ENCODE peak calls at places on chromosome 21, in nine cellular contexts. P, J, S, Y, D, V, A, U and Z are unnamed samples.

GRCh38 chr21:34950980-34951379 is 98.1 kb downstream of the RUNX1 start:
- DNase-seq in P (no peak), J (no peak), S (no peak), Y (no peak), D (no peak), V (no peak), A (no peak), U (no peak), Z (no peak)

GRCh38 chr21:42836402-42836666 is 43.0 kb downstream of the WDR4 start:
- DNase-seq in P (no peak), J (no peak), S (no peak), Y (no peak), D (no peak), V (no peak), A (peak; percentile 5), U (no peak), Z (no peak)

GRCh38 chr21:43372663-43373386 is 54.1 kb downstream of the SIK1 start:
- DNase-seq in P (no peak), J (no peak), S (no peak), Y (no peak), D (no peak), V (no peak), A (no peak), U (peak; percentile 44), Z (no peak)

GRCh38 chr21:42646836-42647235 is 6.6 kb upstream of the PDE9A start:
- DNase-seq in P (no peak), J (no peak), S (no peak), Y (no peak), D (no peak), V (no peak), A (no peak), U (no peak), Z (no peak)

GRCh38 chr21:31293986-31294385 is 50.1 kb downstream of the TIAM1 start:
- DNase-seq in P (peak; percentile 53), J (peak; percentile 50), S (no peak), Y (no peak), D (no peak), V (no peak), A (no peak), U (peak; percentile 92), Z (no peak)

GRCh38 chr21:15059397-15059796 is 5.4 kb downstream of the NRIP1 start:
- DNase-seq in P (no peak), J (no peak), S (no peak), Y (no peak), D (no peak), V (no peak), A (no peak), U (no peak), Z (no peak)

GRCh38 chr21:35316933-35317332 is 267.8 kb upstream of the RUNX1 start:
- DNase-seq in P (no peak), J (no peak), S (no peak), Y (no peak), D (no peak), V (no peak), A (no peak), U (peak; percentile 35), Z (no peak)

GRCh38 chr21:45225041-45225740 is 62.5 kb downstream of the POFUT2 start:
- DNase-seq in P (no peak), J (no peak), S (no peak), Y (no peak), D (no peak), V (no peak), A (no peak), U (no peak), Z (no peak)

GRCh38 chr21:22120616-22121266 is 1122.5 kb downstream of the NCAM2 start:
- DNase-seq in P (no peak), J (no peak), S (peak; percentile 4), Y (no peak), D (no peak), V (no peak), A (no peak), U (peak; percentile 10), Z (no peak)

GRCh38 chr21:45990049-45990711 is 8.6 kb downstream of the COL6A1 start:
- DNase-seq in P (no peak), J (no peak), S (no peak), Y (no peak), D (peak; percentile 21), V (no peak), A (no peak), U (no peak), Z (no peak)

GRCh38 chr21:46118871-46119564 is 21.1 kb downstream of the COL6A2 start:
- DNase-seq in P (no peak), J (no peak), S (peak; percentile 2), Y (peak; percentile 2), D (peak; percentile 19), V (no peak), A (no peak), U (no peak), Z (no peak)

GRCh38 chr21:27681841-27682240 is 715.0 kb upstream of the ADAMTS5 start:
- DNase-seq in P (no peak), J (no peak), S (no peak), Y (no peak), D (no peak), V (no peak), A (no peak), U (peak; percentile 46), Z (no peak)

GRCh38 chr21:43658769-43659135 is 536 bp downstream of the HSF2BP start:
- DNase-seq in P (no peak), J (no peak), S (no peak), Y (no peak), D (no peak), V (no peak), A (no peak), U (no peak), Z (no peak)

GRCh38 chr21:27475363-27475955 is 508.6 kb upstream of the ADAMTS5 start:
- DNase-seq in P (no peak), J (no peak), S (no peak), Y (no peak), D (no peak), V (no peak), A (no peak), U (no peak), Z (no peak)

GRCh38 chr21:44353200-44353970 is at the start of gene TRPM2:
- DNase-seq in P (no peak), J (no peak), S (no peak), Y (no peak), D (peak; percentile 55), V (no peak), A (peak; percentile 55), U (peak; percentile 37), Z (no peak)

GRCh38 chr21:19507682-19508260 is 1104.2 kb upstream of the TMPRSS15 start:
- DNase-seq in P (peak; percentile 27), J (no peak), S (no peak), Y (no peak), D (no peak), V (no peak), A (no peak), U (no peak), Z (no peak)

GRCh38 chr21:46163375-46163774 is 8.0 kb upstream of the FTCD start:
- DNase-seq in P (no peak), J (no peak), S (no peak), Y (no peak), D (no peak), V (no peak), A (no peak), U (no peak), Z (no peak)

GRCh38 chr21:42063578-42064521 is 7.3 kb upstream of the UMODL1 start:
- DNase-seq in P (no peak), J (no peak), S (no peak), Y (peak; percentile 32), D (peak; percentile 86), V (peak; percentile 79), A (peak; percentile 62), U (no peak), Z (peak; percentile 64)